ENCODE peak calls at places on chromosomes 5 and 9, in ten cellular contexts. W is NCI-H446; N is M059J; S is posterior cingulate gyrus; D is skeletal muscle cell; T is stimulated activated CD8-positive, alpha-beta memory T cell treated with anti-CD3 and anti-CD28 coated beads, Interleukin-4, amount 100 ng/mL, for 4 hours; J is KBM-7; E is activated naive CD4-positive, alpha-beta T cell; I is NCI-H1694 treated with DMSO at 0.1 percent for 48 hours; C is NCI-H1092. M is an unnamed sample.

GRCh38 chr9:68637020-68637419 is 68.0 kb upstream of the PIP5K1B start:
- DNase-seq in W (no peak), N (no peak), S (no peak), D (no peak), T (no peak), J (no peak), E (no peak), I (no peak), C (no peak), M (no peak)

GRCh38 chr5:172910828-172911627 is 48.2 kb upstream of the RPL26L1 start:
- DNase-seq in W (no peak), N (peak; percentile 57), S (no peak), D (peak; percentile 94), T (no peak), J (peak; percentile 31), E (no peak), I (no peak), C (no peak), M (peak; percentile 55)

GRCh38 chr5:200985-201384 is 9.7 kb downstream of the LRRC14B start:
- DNase-seq in W (no peak), N (no peak), S (no peak), D (no peak), T (no peak), J (no peak), E (no peak), I (no peak), C (no peak), M (no peak)

GRCh38 chr5:173944512-173944911 is 44.5 kb upstream of the C5orf47 start:
- DNase-seq in W (no peak), N (no peak), S (no peak), D (no peak), T (no peak), J (no peak), E (no peak), I (no peak), C (no peak), M (no peak)

GRCh38 chr9:38681747-38682227 is 38.1 kb downstream of the FAM240B start:
- DNase-seq in W (no peak), N (peak; percentile 91), S (no peak), D (peak; percentile 68), T (no peak), J (no peak), E (no peak), I (no peak), C (no peak), M (no peak)

GRCh38 chr9:33446507-33447403 is 638 bp downstream of the AQP3 start:
- DNase-seq in W (peak; percentile 41), N (peak; percentile 73), S (no peak), D (peak; percentile 50), T (peak; percentile 36), J (peak; percentile 88), E (no peak), I (peak; percentile 83), C (no peak), M (peak; percentile 82)

GRCh38 chr9:14096182-14096922 is 217.6 kb downstream of the NFIB start:
- DNase-seq in W (no peak), N (peak; percentile 50), S (no peak), D (peak; percentile 61), T (no peak), J (no peak), E (no peak), I (no peak), C (no peak), M (peak; percentile 30)

GRCh38 chr5:19538607-19539006 is 449.4 kb downstream of the CDH18 start:
- DNase-seq in W (no peak), N (no peak), S (no peak), D (no peak), T (no peak), J (no peak), E (no peak), I (no peak), C (no peak), M (no peak)

GRCh38 chr5:35171108-35171507 is 59.2 kb downstream of the PRLR start:
- DNase-seq in W (peak; percentile 39), N (peak; percentile 5), S (no peak), D (no peak), T (no peak), J (no peak), E (no peak), I (no peak), C (no peak), M (no peak)

GRCh38 chr9:122822958-122823357 is 5.4 kb downstream of the PDCL start:
- DNase-seq in W (no peak), N (no peak), S (no peak), D (no peak), T (no peak), J (no peak), E (no peak), I (no peak), C (no peak), M (no peak)

GRCh38 chr5:75601996-75602395 is 9.3 kb upstream of the ANKDD1B start:
- DNase-seq in W (no peak), N (peak; percentile 99), S (no peak), D (no peak), T (no peak), J (no peak), E (no peak), I (no peak), C (no peak), M (no peak)

GRCh38 chr5:141245250-141245717 is at the start of gene PCDHB15:
- DNase-seq in W (peak; percentile 41), N (no peak), S (no peak), D (no peak), T (no peak), J (peak; percentile 64), E (no peak), I (no peak), C (no peak), M (no peak)

GRCh38 chr5:163917741-163918140 is 412.3 kb downstream of the MAT2B start:
- DNase-seq in W (no peak), N (peak; percentile 47), S (no peak), D (no peak), T (no peak), J (no peak), E (no peak), I (no peak), C (no peak), M (no peak)

GRCh38 chr9:41229408-41230401 is 40.6 kb upstream of the ZNG1F start:
- DNase-seq in W (no peak), N (peak; percentile 5), S (peak; percentile 71), D (no peak), T (no peak), J (no peak), E (no peak), I (no peak), C (no peak), M (peak; percentile 28)

GRCh38 chr9:75891277-75892167 is 1.0 kb downstream of the PCSK5 start:
- DNase-seq in W (no peak), N (no peak), S (no peak), D (no peak), T (no peak), J (peak; percentile 38), E (no peak), I (no peak), C (no peak), M (peak; percentile 67)

GRCh38 chr9:75233011-75233410 is 144.7 kb downstream of the OSTF1 start:
- DNase-seq in W (no peak), N (no peak), S (no peak), D (no peak), T (no peak), J (no peak), E (no peak), I (no peak), C (no peak), M (no peak)

GRCh38 chr9:113715086-113715485 is 161.0 kb upstream of the ZNF618 start:
- DNase-seq in W (no peak), N (peak; percentile 87), S (no peak), D (no peak), T (no peak), J (no peak), E (no peak), I (no peak), C (no peak), M (no peak)

GRCh38 chr9:77897292-77897691 is 134.3 kb downstream of the GNAQ start:
- DNase-seq in W (no peak), N (no peak), S (no peak), D (no peak), T (no peak), J (no peak), E (no peak), I (no peak), C (peak; percentile 42), M (no peak)

GRCh38 chr5:141022384-141022783 is 28.8 kb upstream of the PCDHB1 start:
- DNase-seq in W (no peak), N (no peak), S (no peak), D (no peak), T (no peak), J (no peak), E (no peak), I (no peak), C (no peak), M (no peak)

GRCh38 chr5:16536246-16536645 is 70.6 kb upstream of the ZNF622 start:
- DNase-seq in W (no peak), N (peak; percentile 85), S (no peak), D (peak; percentile 42), T (no peak), J (no peak), E (no peak), I (no peak), C (no peak), M (no peak)

GRCh38 chr9:37915911-37916470 is 12.1 kb upstream of the SLC25A51 start:
- DNase-seq in W (no peak), N (no peak), S (no peak), D (no peak), T (no peak), J (no peak), E (no peak), I (no peak), C (no peak), M (no peak)

GRCh38 chr9:123265833-123266232 is 2.6 kb downstream of the STRBP start:
- DNase-seq in W (no peak), N (no peak), S (no peak), D (no peak), T (no peak), J (no peak), E (no peak), I (no peak), C (no peak), M (no peak)

GRCh38 chr5:125487231-125487630 is 740.8 kb upstream of the ZNF608 start:
- DNase-seq in W (no peak), N (no peak), S (no peak), D (no peak), T (no peak), J (no peak), E (no peak), I (no peak), C (no peak), M (no peak)

GRCh38 chr5:1185038-1185651 is 16.2 kb upstream of the SLC6A19 start:
- DNase-seq in W (no peak), N (no peak), S (no peak), D (no peak), T (no peak), J (no peak), E (no peak), I (no peak), C (no peak), M (no peak)

GRCh38 chr5:96245401-96246091 is 187.5 kb downstream of the PCSK1 start:
- DNase-seq in W (no peak), N (no peak), S (no peak), D (no peak), T (no peak), J (no peak), E (no peak), I (no peak), C (no peak), M (peak; percentile 37)

GRCh38 chr9:78674874-78675273 is 377.9 kb downstream of the PSAT1 start:
- DNase-seq in W (no peak), N (no peak), S (no peak), D (no peak), T (no peak), J (no peak), E (no peak), I (no peak), C (no peak), M (no peak)

GRCh38 chr9:109228093-109228642 is 61.1 kb upstream of the FRRS1L start:
- DNase-seq in W (no peak), N (no peak), S (no peak), D (no peak), T (no peak), J (no peak), E (no peak), I (no peak), C (no peak), M (no peak)

GRCh38 chr5:180179399-180180197 is 29.4 kb downstream of the RASGEF1C start:
- DNase-seq in W (no peak), N (no peak), S (no peak), D (no peak), T (no peak), J (no peak), E (no peak), I (no peak), C (no peak), M (no peak)

M was measured in hepatocyte.